ENCODE peak calls at places on chromosomes 7 and 10, in nine cellular contexts. One of them, this sample, is unnamed.

GRCh38 chr7:34821965-34822558 is 164.0 kb downstream of the NPSR1 start:
- DNase-seq in M059J: no peak
- DNase-seq in substantia nigra: no peak
- DNase-seq in foreskin fibroblast: no peak
- DNase-seq in iris pigment epithelial cell: no peak
- DNase-seq in T-helper 2 cell: no peak
- DNase-seq in AG04450: no peak
- DNase-seq in glutamatergic neuron: no peak
- DNase-seq in amniotic stem cell: no peak
- DNase-seq in this sample: no peak

GRCh38 chr10:61397175-61397986 is 55.8 kb downstream of the TMEM26 start:
- DNase-seq in M059J: peak; percentile 67
- DNase-seq in substantia nigra: no peak
- DNase-seq in foreskin fibroblast: no peak
- DNase-seq in iris pigment epithelial cell: peak; percentile 84
- DNase-seq in T-helper 2 cell: no peak
- DNase-seq in AG04450: no peak
- DNase-seq in glutamatergic neuron: no peak
- DNase-seq in amniotic stem cell: no peak
- DNase-seq in this sample: peak; percentile 46

GRCh38 chr7:125430013-125430412 is 500.4 kb upstream of the POT1 start:
- DNase-seq in M059J: no peak
- DNase-seq in substantia nigra: no peak
- DNase-seq in foreskin fibroblast: no peak
- DNase-seq in iris pigment epithelial cell: no peak
- DNase-seq in T-helper 2 cell: no peak
- DNase-seq in AG04450: no peak
- DNase-seq in glutamatergic neuron: no peak
- DNase-seq in amniotic stem cell: no peak
- DNase-seq in this sample: no peak

GRCh38 chr10:90960355-90960814 is 39.5 kb upstream of the ANKRD1 start:
- DNase-seq in M059J: peak; percentile 96
- DNase-seq in substantia nigra: no peak
- DNase-seq in foreskin fibroblast: peak; percentile 97
- DNase-seq in iris pigment epithelial cell: peak; percentile 94
- DNase-seq in T-helper 2 cell: no peak
- DNase-seq in AG04450: peak; percentile 32
- DNase-seq in glutamatergic neuron: no peak
- DNase-seq in amniotic stem cell: peak; percentile 77
- DNase-seq in this sample: no peak

GRCh38 chr7:99825451-99825850 is 2.4 kb upstream of the CYP3A43 start:
- DNase-seq in M059J: no peak
- DNase-seq in substantia nigra: no peak
- DNase-seq in foreskin fibroblast: no peak
- DNase-seq in iris pigment epithelial cell: no peak
- DNase-seq in T-helper 2 cell: no peak
- DNase-seq in AG04450: no peak
- DNase-seq in glutamatergic neuron: no peak
- DNase-seq in amniotic stem cell: no peak
- DNase-seq in this sample: no peak

GRCh38 chr7:50687575-50688261 is 95.0 kb downstream of the GRB10 start:
- DNase-seq in M059J: no peak
- DNase-seq in substantia nigra: no peak
- DNase-seq in foreskin fibroblast: peak; percentile 83
- DNase-seq in iris pigment epithelial cell: peak; percentile 65
- DNase-seq in T-helper 2 cell: no peak
- DNase-seq in AG04450: no peak
- DNase-seq in glutamatergic neuron: no peak
- DNase-seq in amniotic stem cell: no peak
- DNase-seq in this sample: no peak

GRCh38 chr10:78763651-78764395 is 304.9 kb upstream of the ZMIZ1 start:
- DNase-seq in M059J: no peak
- DNase-seq in substantia nigra: no peak
- DNase-seq in foreskin fibroblast: no peak
- DNase-seq in iris pigment epithelial cell: no peak
- DNase-seq in T-helper 2 cell: no peak
- DNase-seq in AG04450: no peak
- DNase-seq in glutamatergic neuron: peak; percentile 7
- DNase-seq in amniotic stem cell: no peak
- DNase-seq in this sample: peak; percentile 25

GRCh38 chr10:123222832-123223231 is 68.6 kb downstream of the BUB3 start:
- DNase-seq in M059J: no peak
- DNase-seq in substantia nigra: no peak
- DNase-seq in foreskin fibroblast: no peak
- DNase-seq in iris pigment epithelial cell: no peak
- DNase-seq in T-helper 2 cell: no peak
- DNase-seq in AG04450: no peak
- DNase-seq in glutamatergic neuron: no peak
- DNase-seq in amniotic stem cell: no peak
- DNase-seq in this sample: no peak

GRCh38 chr7:24213311-24213710 is 70.7 kb upstream of the NPY start:
- DNase-seq in M059J: no peak
- DNase-seq in substantia nigra: no peak
- DNase-seq in foreskin fibroblast: no peak
- DNase-seq in iris pigment epithelial cell: no peak
- DNase-seq in T-helper 2 cell: no peak
- DNase-seq in AG04450: no peak
- DNase-seq in glutamatergic neuron: no peak
- DNase-seq in amniotic stem cell: no peak
- DNase-seq in this sample: no peak

GRCh38 chr7:41693150-41693997 is 9.5 kb downstream of the INHBA start:
- DNase-seq in M059J: no peak
- DNase-seq in substantia nigra: no peak
- DNase-seq in foreskin fibroblast: peak; percentile 45
- DNase-seq in iris pigment epithelial cell: peak; percentile 83
- DNase-seq in T-helper 2 cell: no peak
- DNase-seq in AG04450: no peak
- DNase-seq in glutamatergic neuron: no peak
- DNase-seq in amniotic stem cell: no peak
- DNase-seq in this sample: no peak

GRCh38 chr7:98619450-98620321 is 2.6 kb downstream of the NPTX2 start:
- DNase-seq in M059J: peak; percentile 61
- DNase-seq in substantia nigra: no peak
- DNase-seq in foreskin fibroblast: no peak
- DNase-seq in iris pigment epithelial cell: peak; percentile 7
- DNase-seq in T-helper 2 cell: no peak
- DNase-seq in AG04450: no peak
- DNase-seq in glutamatergic neuron: peak; percentile 55
- DNase-seq in amniotic stem cell: no peak
- DNase-seq in this sample: no peak

GRCh38 chr7:149621776-149622175 is 124.2 kb upstream of the ZNF746 start:
- DNase-seq in M059J: no peak
- DNase-seq in substantia nigra: no peak
- DNase-seq in foreskin fibroblast: no peak
- DNase-seq in iris pigment epithelial cell: no peak
- DNase-seq in T-helper 2 cell: peak; percentile 36
- DNase-seq in AG04450: no peak
- DNase-seq in glutamatergic neuron: no peak
- DNase-seq in amniotic stem cell: no peak
- DNase-seq in this sample: no peak

GRCh38 chr10:103083266-103083976 is 109.7 kb downstream of the NT5C2 start:
- DNase-seq in M059J: no peak
- DNase-seq in substantia nigra: no peak
- DNase-seq in foreskin fibroblast: no peak
- DNase-seq in iris pigment epithelial cell: no peak
- DNase-seq in T-helper 2 cell: no peak
- DNase-seq in AG04450: no peak
- DNase-seq in glutamatergic neuron: no peak
- DNase-seq in amniotic stem cell: no peak
- DNase-seq in this sample: no peak

GRCh38 chr7:11458736-11459483 is 373.1 kb downstream of the THSD7A start:
- DNase-seq in M059J: peak; percentile 83
- DNase-seq in substantia nigra: no peak
- DNase-seq in foreskin fibroblast: peak; percentile 85
- DNase-seq in iris pigment epithelial cell: peak; percentile 97
- DNase-seq in T-helper 2 cell: no peak
- DNase-seq in AG04450: peak; percentile 29
- DNase-seq in glutamatergic neuron: no peak
- DNase-seq in amniotic stem cell: peak; percentile 14
- DNase-seq in this sample: no peak

GRCh38 chr7:48101880-48102448 is 12.9 kb downstream of the UPP1 start:
- DNase-seq in M059J: no peak
- DNase-seq in substantia nigra: no peak
- DNase-seq in foreskin fibroblast: no peak
- DNase-seq in iris pigment epithelial cell: no peak
- DNase-seq in T-helper 2 cell: no peak
- DNase-seq in AG04450: no peak
- DNase-seq in glutamatergic neuron: no peak
- DNase-seq in amniotic stem cell: no peak
- DNase-seq in this sample: no peak

GRCh38 chr7:28036748-28037147 is 143.8 kb downstream of the JAZF1 start:
- DNase-seq in M059J: peak; percentile 57
- DNase-seq in substantia nigra: no peak
- DNase-seq in foreskin fibroblast: no peak
- DNase-seq in iris pigment epithelial cell: no peak
- DNase-seq in T-helper 2 cell: no peak
- DNase-seq in AG04450: no peak
- DNase-seq in glutamatergic neuron: no peak
- DNase-seq in amniotic stem cell: no peak
- DNase-seq in this sample: no peak

GRCh38 chr10:50400694-50401093 is 149.4 kb upstream of the ASAH2 start:
- DNase-seq in M059J: no peak
- DNase-seq in substantia nigra: no peak
- DNase-seq in foreskin fibroblast: no peak
- DNase-seq in iris pigment epithelial cell: peak; percentile 21
- DNase-seq in T-helper 2 cell: no peak
- DNase-seq in AG04450: no peak
- DNase-seq in glutamatergic neuron: no peak
- DNase-seq in amniotic stem cell: no peak
- DNase-seq in this sample: no peak

GRCh38 chr10:43383204-43383971 is 12.0 kb downstream of the FXYD4 start:
- DNase-seq in M059J: peak; percentile 5
- DNase-seq in substantia nigra: no peak
- DNase-seq in foreskin fibroblast: no peak
- DNase-seq in iris pigment epithelial cell: no peak
- DNase-seq in T-helper 2 cell: no peak
- DNase-seq in AG04450: no peak
- DNase-seq in glutamatergic neuron: no peak
- DNase-seq in amniotic stem cell: no peak
- DNase-seq in this sample: no peak

GRCh38 chr7:114663502-114663901 is 248.9 kb downstream of the FOXP2 start:
- DNase-seq in M059J: no peak
- DNase-seq in substantia nigra: no peak
- DNase-seq in foreskin fibroblast: no peak
- DNase-seq in iris pigment epithelial cell: peak; percentile 13
- DNase-seq in T-helper 2 cell: no peak
- DNase-seq in AG04450: peak; percentile 2
- DNase-seq in glutamatergic neuron: no peak
- DNase-seq in amniotic stem cell: no peak
- DNase-seq in this sample: no peak

GRCh38 chr10:12358863-12359647 is 9.7 kb downstream of the CAMK1D start:
- DNase-seq in M059J: no peak
- DNase-seq in substantia nigra: no peak
- DNase-seq in foreskin fibroblast: no peak
- DNase-seq in iris pigment epithelial cell: no peak
- DNase-seq in T-helper 2 cell: peak; percentile 25
- DNase-seq in AG04450: no peak
- DNase-seq in glutamatergic neuron: no peak
- DNase-seq in amniotic stem cell: no peak
- DNase-seq in this sample: no peak

GRCh38 chr7:69219381-69219780 is 378.9 kb upstream of the AUTS2 start:
- DNase-seq in M059J: peak; percentile 72
- DNase-seq in substantia nigra: no peak
- DNase-seq in foreskin fibroblast: no peak
- DNase-seq in iris pigment epithelial cell: no peak
- DNase-seq in T-helper 2 cell: no peak
- DNase-seq in AG04450: no peak
- DNase-seq in glutamatergic neuron: no peak
- DNase-seq in amniotic stem cell: no peak
- DNase-seq in this sample: no peak

GRCh38 chr7:123024989-123025758 is 29.7 kb upstream of the TAS2R16 start:
- DNase-seq in M059J: peak; percentile 1
- DNase-seq in substantia nigra: no peak
- DNase-seq in foreskin fibroblast: no peak
- DNase-seq in iris pigment epithelial cell: peak; percentile 93
- DNase-seq in T-helper 2 cell: no peak
- DNase-seq in AG04450: no peak
- DNase-seq in glutamatergic neuron: no peak
- DNase-seq in amniotic stem cell: no peak
- DNase-seq in this sample: no peak

GRCh38 chr10:116690356-116691078 is 51.8 kb downstream of the HSPA12A start:
- DNase-seq in M059J: peak; percentile 25
- DNase-seq in substantia nigra: no peak
- DNase-seq in foreskin fibroblast: no peak
- DNase-seq in iris pigment epithelial cell: peak; percentile 18
- DNase-seq in T-helper 2 cell: no peak
- DNase-seq in AG04450: no peak
- DNase-seq in glutamatergic neuron: peak; percentile 51
- DNase-seq in amniotic stem cell: no peak
- DNase-seq in this sample: no peak

GRCh38 chr7:141698247-141699015 is 3.5 kb downstream of the DENND11 start:
- DNase-seq in M059J: no peak
- DNase-seq in substantia nigra: no peak
- DNase-seq in foreskin fibroblast: no peak
- DNase-seq in iris pigment epithelial cell: no peak
- DNase-seq in T-helper 2 cell: no peak
- DNase-seq in AG04450: no peak
- DNase-seq in glutamatergic neuron: no peak
- DNase-seq in amniotic stem cell: no peak
- DNase-seq in this sample: no peak